ENCODE peak calls at places on chromosomes 2 and 18, in nine cellular contexts. R is transverse colon; S is stomach; W is CD8-positive, alpha-beta memory T cell; D is effector memory CD4-positive, alpha-beta T cell; E is ovary; A is right lobe of liver; Z is CD4-positive, CD25-positive, alpha-beta regulatory T cell; T is IMR-90. G is an unnamed sample. For H3K27me3, the result is how much of the 10 kb centered on the place peaks cover.

GRCh38 chr18:25831226-25831828 is 259.1 kb downstream of the SS18 start:
- DNase-seq in E (no peak), T (no peak), Z (no peak), A (no peak), R (no peak), W (no peak), S (no peak), D (no peak), G (no peak)

GRCh38 chr18:57906852-57907251 is 103.7 kb upstream of the ATP8B1 start:
- DNase-seq in E (no peak), A (no peak), D (no peak), S (no peak), W (no peak), T (no peak), Z (no peak), R (no peak), G (no peak)

GRCh38 chr18:56992777-56993176 is 154.1 kb upstream of the BOD1L2 start:
- DNase-seq in E (no peak), D (no peak), S (no peak), R (no peak), Z (no peak), A (no peak), W (no peak), T (peak), G (no peak)

GRCh38 chr18:31261792-31262582 is 56.0 kb upstream of the DSG1 start:
- DNase-seq in S (no peak), E (no peak), W (no peak), Z (no peak), A (no peak), R (no peak), D (no peak), T (no peak), G (no peak)

GRCh38 chr2:203672856-203673255 is 33.6 kb upstream of the CD28 start:
- DNase-seq in S (no peak), D (no peak), T (no peak), W (no peak), R (no peak), E (no peak), Z (no peak), A (no peak), G (no peak)

GRCh38 chr2:55839182-55839819 is 84.3 kb downstream of the EFEMP1 start:
- DNase-seq in D (no peak), T (peak), A (no peak), E (no peak), R (no peak), Z (no peak), S (peak), W (no peak), G (no peak)

GRCh38 chr18:30903566-30903965 is 139.0 kb downstream of the DSC3 start:
- DNase-seq in T (no peak), Z (no peak), W (no peak), R (no peak), D (no peak), E (no peak), A (no peak), S (no peak), G (no peak)

GRCh38 chr2:26326514-26326913 is 19.4 kb upstream of the SELENOI start:
- DNase-seq in T (no peak), E (no peak), A (no peak), W (no peak), S (no peak), Z (no peak), D (no peak), R (no peak), G (no peak)

GRCh38 chr18:37778417-37779165 is 213.0 kb upstream of the CELF4 start:
- DNase-seq in D (no peak), R (peak), Z (no peak), W (no peak), T (no peak), E (peak), A (peak), S (peak), G (no peak)

GRCh38 chr18:38972571-38972970 is 1407.0 kb upstream of the CELF4 start:
- DNase-seq in E (no peak), A (no peak), T (no peak), R (no peak), S (no peak), W (no peak), D (no peak), Z (no peak), G (no peak)

GRCh38 chr2:232340171-232340935 is 38.2 kb upstream of the ALPP start:
- DNase-seq in S (no peak), D (no peak), R (no peak), W (peak), T (no peak), E (no peak), A (peak), Z (no peak), G (peak)

GRCh38 chr2:239779592-239779983 is 245.6 kb downstream of the NDUFA10 start:
- DNase-seq in R (no peak), Z (no peak), D (no peak), T (no peak), S (peak), A (peak), E (no peak), W (peak), G (no peak)

GRCh38 chr2:113236367-113237159 is 42.2 kb downstream of the PAX8 start:
- DNase-seq in Z (no peak), T (no peak), A (no peak), R (no peak), W (no peak), E (no peak), S (no peak), D (no peak), G (peak)

GRCh38 chr2:73035899-73036778 is 35.4 kb downstream of the SFXN5 start:
- DNase-seq in W (no peak), E (no peak), S (no peak), R (no peak), A (peak), Z (no peak), D (no peak), T (no peak), G (no peak)

GRCh38 chr18:10194592-10194991 is 259.8 kb upstream of the APCDD1 start:
- DNase-seq in T (no peak), A (no peak), Z (no peak), D (no peak), W (no peak), S (no peak), E (no peak), R (no peak), G (no peak)

GRCh38 chr18:8895987-8896619 is 190.7 kb downstream of the MTCL1 start:
- DNase-seq in Z (no peak), A (no peak), W (no peak), R (no peak), E (no peak), S (no peak), T (peak), D (no peak), G (no peak)

GRCh38 chr2:129796801-129797488 is 182.5 kb upstream of the RAB6C start:
- DNase-seq in A (no peak), R (no peak), S (no peak), Z (no peak), W (no peak), E (no peak), T (no peak), D (no peak), G (no peak)

GRCh38 chr2:36606925-36607324 is 9.0 kb upstream of the FEZ2 start:
- DNase-seq in D (no peak), W (no peak), E (no peak), T (no peak), R (no peak), A (no peak), S (no peak), Z (no peak), G (no peak)

GRCh38 chr2:73059106-73059505 is 12.4 kb downstream of the SFXN5 start:
- DNase-seq in A (no peak), R (no peak), W (no peak), Z (no peak), D (no peak), S (no peak), T (no peak), E (no peak), G (no peak)

GRCh38 chr2:37655442-37655841 is 16.0 kb downstream of the CDC42EP3 start:
- DNase-seq in S (no peak), W (no peak), A (no peak), E (no peak), T (no peak), Z (no peak), D (no peak), R (no peak), G (no peak)

GRCh38 chr2:231614559-231615057 is 21.9 kb downstream of the TEX44 start:
- DNase-seq in A (no peak), T (no peak), W (no peak), D (no peak), Z (no peak), S (peak), E (peak), R (no peak), G (no peak)

GRCh38 chr2:228318218-228318617 is 136.7 kb upstream of the SPHKAP start:
- DNase-seq in T (no peak), W (no peak), R (peak), A (no peak), E (no peak), S (no peak), D (no peak), Z (no peak), G (no peak)

GRCh38 chr2:177306550-177306949 is 42.0 kb upstream of the NFE2L2 start:
- DNase-seq in D (no peak), Z (no peak), W (no peak), A (no peak), R (no peak), E (no peak), S (no peak), T (no peak), G (no peak)

GRCh38 chr2:113979172-113980128 is 89.6 kb downstream of the ACTR3 start:
- DNase-seq in W (peak), T (no peak), Z (peak), R (no peak), A (no peak), S (no peak), D (peak), E (peak), G (no peak)

GRCh38 chr2:12504443-12504842 is 212.3 kb upstream of the TRIB2 start:
- DNase-seq in D (no peak), E (no peak), Z (no peak), A (no peak), S (no peak), W (no peak), R (no peak), T (peak), G (no peak)

GRCh38 chr2:234291765-234292204 is 205.1 kb downstream of the ARL4C start:
- DNase-seq in T (peak), R (peak), W (peak), Z (no peak), S (no peak), E (no peak), D (peak), A (no peak), G (peak)

GRCh38 chr2:1656961-1657841 is 87.1 kb downstream of the PXDN start:
- DNase-seq in R (peak), T (no peak), D (no peak), E (no peak), W (no peak), Z (no peak), S (no peak), A (no peak), G (no peak)

GRCh38 chr2:41853427-41854191 is 194.2 kb upstream of the PKDCC start:
- DNase-seq in E (peak), A (no peak), D (no peak), T (peak), R (peak), W (no peak), S (peak), Z (no peak), G (no peak)

GRCh38 chr18:75429975-75430374 is 2.5 kb upstream of the SMIM21 start:
- DNase-seq in R (no peak), W (no peak), Z (no peak), S (no peak), T (no peak), E (no peak), A (no peak), D (no peak), G (no peak)

GRCh38 chr18:79826966-79827365 is 29.2 kb downstream of the KCNG2 start:
- DNase-seq in A (no peak), D (no peak), T (no peak), Z (no peak), R (no peak), E (no peak), W (no peak), S (no peak), G (no peak)

GRCh38 chr2:136510244-136510643 is 255.1 kb upstream of the THSD7B start:
- DNase-seq in D (no peak), R (no peak), S (no peak), A (no peak), W (no peak), E (no peak), Z (no peak), T (no peak), G (no peak)

DNA sequence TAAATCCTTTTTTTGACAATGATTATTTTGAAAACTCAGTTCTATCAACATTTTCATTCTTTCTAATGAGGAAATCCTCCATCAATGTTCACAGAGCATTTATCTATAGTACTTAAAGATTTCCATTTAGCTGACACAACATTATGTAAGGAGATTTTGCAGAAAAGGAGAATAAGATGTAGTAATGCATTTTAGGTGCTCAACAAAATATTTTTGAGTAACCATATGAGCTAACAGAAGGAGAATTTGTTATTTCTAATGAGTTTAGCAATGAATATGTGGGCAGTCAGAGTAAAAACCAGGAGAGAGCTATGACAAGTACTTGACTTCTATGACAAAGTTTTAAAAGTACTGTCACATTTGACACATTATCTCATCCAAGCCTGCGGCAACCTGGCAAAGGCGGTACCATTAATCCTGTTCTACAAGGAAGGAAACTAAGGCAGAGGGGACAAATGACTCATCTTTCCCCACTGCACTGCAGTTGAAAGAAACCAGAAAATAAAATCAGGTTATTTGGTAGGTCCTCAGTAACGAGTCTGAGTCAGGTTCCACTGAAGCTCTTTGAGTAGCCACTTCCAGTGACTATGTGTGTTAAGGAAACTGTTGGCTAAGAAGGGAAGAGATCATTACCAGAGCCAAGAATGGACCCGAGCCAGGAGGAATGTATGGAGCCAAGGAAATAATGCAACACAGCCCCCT is 134.1 kb upstream of the ITGB6 start:
- DNase-seq in A (no peak), Z (no peak), S (no peak), T (peak), R (no peak), E (no peak), W (no peak), D (peak), G (no peak)
- H3K4me3 ChIP-seq in A (no peak), Z (no peak), S (no peak), T (no peak), R (no peak), E (no peak), W (no peak), D (no peak), G (no peak)

DNA sequence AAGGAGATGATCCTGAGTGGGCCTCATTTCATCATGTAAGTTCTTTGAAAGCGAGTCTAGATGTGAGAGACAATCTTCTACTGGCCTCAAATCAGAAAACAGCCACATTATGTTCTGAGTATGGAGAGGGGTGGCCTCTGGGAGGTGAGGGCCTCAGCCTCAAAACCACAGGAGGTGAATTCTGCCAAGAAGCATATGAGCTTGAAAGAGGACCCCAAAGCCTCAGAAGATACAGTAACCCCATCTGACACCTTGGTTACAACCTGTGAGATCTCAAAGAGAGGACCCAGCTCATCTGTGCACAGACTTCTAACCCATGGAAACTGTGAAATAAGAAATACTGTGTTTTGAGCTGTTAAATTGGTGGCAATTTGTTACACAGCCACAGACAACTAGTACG is 200.1 kb downstream of the ARHGAP15 start:
- DNase-seq in R (no peak), A (no peak), D (no peak), W (peak), S (no peak), Z (no peak), E (no peak), T (no peak), G (no peak)
- H3K27me3 ChIP-seq in R (under half), A (under half), D (under half), W (under half), S (under half), Z (under half), E (under half), T (under half), G (under half)

GRCh38 chr2:223043164-223043941 is 8.6 kb upstream of the KCNE4 start:
- DNase-seq in T (no peak), Z (no peak), S (no peak), D (no peak), R (no peak), A (no peak), E (no peak), W (no peak), G (no peak)

GRCh38 chr2:223042704-223043118 is 9.3 kb upstream of the KCNE4 start:
- DNase-seq in W (no peak), S (no peak), A (no peak), Z (no peak), D (no peak), R (no peak), E (no peak), T (peak), G (no peak)

GRCh38 chr2:223042284-223042683 is 9.7 kb upstream of the KCNE4 start:
- DNase-seq in E (no peak), A (no peak), T (no peak), D (no peak), R (no peak), W (no peak), Z (no peak), S (no peak), G (no peak)

GRCh38 chr2:223044916-223045700 is 6.9 kb upstream of the KCNE4 start:
- DNase-seq in A (no peak), S (no peak), Z (no peak), T (no peak), R (no peak), W (no peak), D (no peak), E (no peak), G (no peak)

GRCh38 chr2:223044092-223044836 is 7.7 kb upstream of the KCNE4 start:
- DNase-seq in D (no peak), T (no peak), S (no peak), A (no peak), W (no peak), R (no peak), Z (no peak), E (no peak), G (no peak)
- H3K4me3 ChIP-seq in D (no peak), T (no peak), S (no peak), A (no peak), W (no peak), R (no peak), Z (no peak), E (no peak), G (no peak)

DNA sequence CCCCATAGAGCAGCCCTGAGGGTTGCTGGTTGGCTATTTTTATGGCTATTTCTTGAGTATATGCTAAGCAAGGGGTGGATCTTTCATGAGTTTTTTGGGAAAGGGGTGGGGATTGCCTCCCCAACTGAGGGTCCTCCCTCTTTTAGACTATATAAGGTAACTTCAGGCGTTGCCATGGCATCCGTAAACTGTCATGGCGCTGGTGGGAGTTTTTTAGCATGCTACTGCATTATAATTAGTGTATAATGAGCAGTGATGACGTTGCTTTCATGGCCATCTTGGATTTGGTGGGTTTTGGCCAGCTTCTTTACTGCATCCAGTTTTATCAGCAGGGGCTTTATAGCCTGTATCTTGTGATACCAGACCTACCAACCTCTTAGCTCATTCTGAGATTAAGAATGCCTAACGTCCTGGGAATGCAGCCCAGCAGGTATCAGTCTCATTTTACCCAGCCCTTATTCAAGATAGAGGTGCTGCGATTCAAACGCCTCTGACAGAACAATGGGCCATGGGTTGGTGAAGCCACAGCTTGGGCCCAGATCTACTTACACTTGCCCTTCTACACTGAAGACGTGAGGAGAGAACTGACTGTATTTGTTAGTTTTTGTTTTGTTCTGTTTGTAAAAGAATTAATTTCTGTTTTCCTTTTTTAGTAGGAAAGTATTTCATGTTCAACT is 53.8 kb upstream of the TMEM163 start:
- DNase-seq in R (no peak), Z (no peak), T (no peak), W (no peak), A (no peak), D (no peak), S (peak), E (no peak), G (no peak)
- H3K27me3 ChIP-seq in R (under half), Z (under half), T (under half), W (under half), A (under half), D (under half), S (under half), E (under half), G (under half)

GRCh38 chr2:132417430-132418035 is 928 bp downstream of the GPR39 start:
- DNase-seq in W (no peak), Z (no peak), E (no peak), D (no peak), A (peak), R (peak), T (no peak), S (no peak), G (no peak)
- H3K4me3 ChIP-seq in W (no peak), Z (no peak), E (no peak), D (no peak), A (no peak), R (peak), T (no peak), S (peak), G (no peak)